ENCODE peak calls at places on chromosomes 3 and 15, in four cellular contexts. H is B cell, K is fibroblast of villous mesenchyme, V is progenitor cell of endocrine pancreas. A is an unnamed sample.

GRCh38 chr15:62857411-62857853 is 185.1 kb upstream of the TPM1 start:
- DNase-seq in H (no peak), K (no peak), V (no peak), A (no peak)

GRCh38 chr3:21962456-21962855 is 211.4 kb upstream of the ZNF385D start:
- DNase-seq in K (no peak), H (no peak), V (no peak), A (no peak)

GRCh38 chr15:73598540-73599195 is 34.5 kb downstream of the NPTN start:
- DNase-seq in H (no peak), V (no peak), K (peak; percentile 50), A (no peak)

GRCh38 chr3:42505849-42506410 is 3.5 kb downstream of the VIPR1 start:
- DNase-seq in K (no peak), H (no peak), V (no peak), A (no peak)

GRCh38 chr3:43786102-43786952 is 95.6 kb downstream of the ABHD5 start:
- DNase-seq in K (no peak), V (no peak), H (no peak), A (no peak)

GRCh38 chr15:27844018-27844666 is 255.0 kb downstream of the OCA2 start:
- DNase-seq in K (peak; percentile 1), H (no peak), V (no peak), A (no peak)

GRCh38 chr3:45151100-45151499 is 4.9 kb upstream of the CDCP1 start:
- DNase-seq in H (no peak), V (no peak), K (no peak), A (no peak)

GRCh38 chr15:42911058-42911592 is 9.5 kb downstream of the TTBK2 start:
- DNase-seq in H (no peak), V (no peak), K (peak; percentile 50), A (no peak)

GRCh38 chr3:152121292-152121654 is 147.5 kb upstream of the MBNL1 start:
- DNase-seq in V (no peak), H (no peak), K (peak; percentile 96), A (no peak)

GRCh38 chr3:132124096-132124495 is 89.3 kb upstream of the CPNE4 start:
- DNase-seq in K (no peak), H (no peak), V (no peak), A (no peak)

DNA sequence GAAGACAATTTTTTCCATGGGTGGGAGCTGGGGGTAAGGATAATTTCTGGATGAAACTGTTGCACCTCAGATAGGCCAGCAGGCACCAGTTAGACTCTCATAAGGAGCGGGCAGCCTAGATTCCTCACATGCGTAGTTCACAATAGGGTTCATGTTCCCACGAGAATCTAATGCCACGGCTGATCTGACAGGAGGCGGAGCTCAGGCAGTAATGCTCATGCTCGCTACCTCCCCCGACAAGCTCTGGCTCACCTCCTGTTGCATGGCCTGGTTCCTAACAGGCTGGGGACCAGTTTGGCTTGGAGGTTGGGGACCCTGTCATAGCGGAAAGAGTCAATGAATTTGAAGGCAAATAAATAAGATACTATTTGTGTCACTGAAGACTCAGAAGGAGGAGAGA is 105.5 kb downstream of the PLD1 start:
- DNase-seq in H (no peak), V (no peak), K (no peak), A (no peak)
- TF ChIP-seq CTCF in H (no peak), V (no peak), K (no peak), A (no peak)

GRCh38 chr3:23712656-23713559 is 92.8 kb upstream of the UBE2E1 start:
- DNase-seq in H (no peak), K (peak; percentile 97), V (no peak), A (no peak)
- TF ChIP-seq CTCF in H (no peak), K (no peak), V (no peak), A (peak; percentile 54)

DNA sequence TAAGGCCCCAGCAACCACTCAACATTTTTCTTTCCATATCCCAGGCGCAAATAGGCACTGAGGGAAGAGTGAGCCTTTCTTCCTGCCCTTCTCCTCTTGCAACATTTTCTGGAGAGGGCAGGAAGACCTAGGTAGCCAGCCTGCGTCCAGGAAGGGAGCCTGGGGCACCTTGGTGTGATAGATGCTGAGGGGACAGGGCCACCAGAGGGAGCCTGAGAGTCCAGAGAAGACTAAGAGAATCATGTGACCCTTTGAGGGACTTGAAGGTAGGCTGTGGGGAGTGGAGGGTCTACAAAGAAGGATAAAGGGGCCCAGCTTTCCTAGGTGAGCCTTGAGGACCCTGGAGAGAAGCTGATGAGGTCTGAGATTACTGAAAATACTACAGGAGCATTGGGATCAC is 346.6 kb downstream of the CNTN6 start:
- DNase-seq in K (no peak), H (peak; percentile 10), V (no peak), A (no peak)
- TF ChIP-seq CTCF in K (peak; percentile 14), H (peak; percentile 16), V (peak; percentile 22), A (peak; percentile 2)

DNA sequence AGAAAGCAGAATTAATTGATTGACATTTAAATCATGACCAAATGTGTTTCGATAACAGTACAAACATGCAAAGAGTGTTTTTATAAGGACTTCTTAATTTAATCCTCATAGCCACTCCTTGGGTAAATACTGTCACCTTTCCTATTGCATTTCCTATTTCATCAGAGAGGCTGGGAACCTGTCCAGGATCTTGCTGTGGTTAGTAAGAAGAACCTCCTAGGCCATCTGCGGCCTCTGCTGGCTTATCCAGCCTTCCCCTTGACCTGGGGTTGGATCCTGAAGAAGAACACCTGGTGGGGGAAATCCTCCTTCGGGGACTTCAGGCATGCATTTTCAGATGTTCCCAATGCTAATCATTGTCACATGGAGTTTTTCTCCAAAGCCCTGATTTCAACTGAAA is 25.5 kb downstream of the GLDN start:
- DNase-seq in K (peak; percentile 95), V (no peak), H (no peak), A (no peak)
- TF ChIP-seq CTCF in K (no peak), V (no peak), H (no peak), A (no peak)

GRCh38 chr15:65096481-65097385 is 18.3 kb downstream of the UBAP1L start:
- DNase-seq in H (no peak), V (no peak), K (no peak), A (no peak)

GRCh38 chr15:65101418-65101890 is 13.5 kb downstream of the UBAP1L start:
- DNase-seq in H (peak; percentile 39), K (peak; percentile 72), V (peak; percentile 65), A (no peak)

GRCh38 chr15:65097651-65098263 is 17.2 kb downstream of the UBAP1L start:
- DNase-seq in V (no peak), K (no peak), H (no peak), A (no peak)

GRCh38 chr15:65100427-65100826 is 14.6 kb downstream of the UBAP1L start:
- DNase-seq in K (no peak), V (no peak), H (no peak), A (no peak)

GRCh38 chr15:65099336-65099735 is 15.7 kb downstream of the UBAP1L start:
- DNase-seq in H (no peak), K (no peak), V (no peak), A (no peak)
- TF ChIP-seq CTCF in H (no peak), K (no peak), V (no peak), A (no peak)

GRCh38 chr3:183502782-183503181 is 52.7 kb downstream of the KLHL6 start:
- DNase-seq in H (no peak), K (peak; percentile 10), V (no peak), A (no peak)
- TF ChIP-seq CTCF in H (no peak), K (no peak), V (no peak), A (peak; percentile 54)

GRCh38 chr3:59326246-59327024 is 276.6 kb upstream of the CFAP20DC start:
- DNase-seq in H (no peak), K (no peak), V (no peak), A (no peak)
- TF ChIP-seq CTCF in H (peak; percentile 10), K (peak; percentile 30), V (peak; percentile 38), A (no peak)

DNA sequence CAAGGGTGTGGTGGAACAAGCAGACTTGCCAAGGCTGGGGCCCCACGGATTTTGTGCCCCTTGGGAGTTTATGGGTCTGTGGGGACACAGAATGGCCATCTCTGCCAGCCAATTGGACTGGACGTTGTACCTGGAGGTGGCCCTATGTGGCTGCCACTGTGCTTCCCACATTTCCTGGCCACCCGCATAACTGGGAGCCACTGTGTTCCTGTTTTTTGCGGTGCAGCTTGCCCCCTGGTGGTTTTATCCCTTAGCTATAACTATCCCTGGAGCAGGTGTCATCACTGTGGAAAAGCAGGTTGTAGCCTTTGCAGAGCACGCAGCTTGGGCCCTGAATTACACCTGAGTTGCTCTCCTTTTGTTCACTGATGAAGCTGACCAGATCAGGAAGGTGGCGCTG is 306.3 kb downstream of the ZPLD1 start:
- DNase-seq in K (no peak), H (no peak), V (no peak), A (no peak)
- TF ChIP-seq CTCF in K (no peak), H (no peak), V (no peak), A (no peak)